ENCODE peak calls at places on chromosome 5, in five cellular contexts. C is GM20000, B is T-helper 9 cell, E is IMR-90, V is psoas muscle. J is an unnamed sample.
A peak's percentile ranks its signal among the peaks of the same experiment; 100 is the strongest.

GRCh38 chr5:4570047-4571015 is 569.8 kb upstream of the ADAMTS16 start:
- DNase-seq in C (no peak), B (no peak), E (no peak), V (no peak), J (no peak)

GRCh38 chr5:152978141-152978835 is 512.2 kb upstream of the GRIA1 start:
- DNase-seq in C (no peak), B (no peak), E (no peak), V (no peak), J (no peak)

GRCh38 chr5:114898602-114899001 is 271.1 kb downstream of the TRIM36 start:
- DNase-seq in C (no peak), B (no peak), E (no peak), V (no peak), J (no peak)

GRCh38 chr5:160169326-160169725 is 50.1 kb upstream of the PWWP2A start:
- DNase-seq in C (no peak), B (no peak), E (peak; percentile 97), V (no peak), J (no peak)

GRCh38 chr5:123035320-123035949 is 1.1 kb downstream of the PPIC start:
- DNase-seq in C (peak; percentile 42), B (no peak), E (peak; percentile 27), V (peak; percentile 64), J (peak; percentile 3)

GRCh38 chr5:4994994-4995393 is 145.1 kb upstream of the ADAMTS16 start:
- DNase-seq in C (no peak), B (no peak), E (peak; percentile 1), V (no peak), J (no peak)

GRCh38 chr5:74418709-74419108 is 221.8 kb downstream of the ENC1 start:
- DNase-seq in C (no peak), B (no peak), E (no peak), V (no peak), J (no peak)

GRCh38 chr5:159552751-159553150 is 222.5 kb upstream of the IL12B start:
- DNase-seq in C (no peak), B (no peak), E (peak; percentile 45), V (no peak), J (no peak)

GRCh38 chr5:108339220-108339619 is 42.7 kb downstream of the FBXL17 start:
- DNase-seq in C (no peak), B (no peak), E (no peak), V (no peak), J (no peak)

GRCh38 chr5:74539986-74540385 is 100.5 kb downstream of the ENC1 start:
- DNase-seq in C (no peak), B (no peak), E (peak; percentile 41), V (no peak), J (no peak)

GRCh38 chr5:178525906-178526732 is 64.1 kb downstream of the COL23A1 start:
- DNase-seq in C (no peak), B (no peak), E (no peak), V (no peak), J (no peak)

GRCh38 chr5:84378961-84379360 is 5.7 kb downstream of the EDIL3 start:
- DNase-seq in C (no peak), B (no peak), E (peak; percentile 74), V (no peak), J (no peak)

GRCh38 chr5:95924720-95925119 is 36.9 kb downstream of the ELL2 start:
- DNase-seq in C (no peak), B (no peak), E (peak; percentile 60), V (no peak), J (peak; percentile 37)

GRCh38 chr5:143085319-143085917 is 315.2 kb downstream of the ARHGAP26 start:
- DNase-seq in C (no peak), B (no peak), E (no peak), V (no peak), J (peak; percentile 5)

GRCh38 chr5:121976979-121977378 is 15.2 kb downstream of the SRFBP1 start:
- DNase-seq in C (no peak), B (no peak), E (peak; percentile 64), V (no peak), J (no peak)

GRCh38 chr5:10567781-10568321 is 4.0 kb downstream of the ANKRD33B start:
- DNase-seq in C (no peak), B (no peak), E (peak; percentile 75), V (no peak), J (no peak)

GRCh38 chr5:55994502-55994997 is at the start of gene IL6ST:
- DNase-seq in C (no peak), B (peak; percentile 34), E (peak; percentile 93), V (no peak), J (no peak)

GRCh38 chr5:5700549-5700948 is 278.1 kb downstream of the ICE1 start:
- DNase-seq in C (no peak), B (no peak), E (no peak), V (no peak), J (no peak)

GRCh38 chr5:45507174-45507573 is 189.0 kb downstream of the HCN1 start:
- DNase-seq in C (no peak), B (no peak), E (no peak), V (no peak), J (no peak)

GRCh38 chr5:72633649-72634048 is 126.4 kb upstream of the ZNF366 start:
- DNase-seq in C (no peak), B (no peak), E (peak; percentile 82), V (no peak), J (no peak)

GRCh38 chr5:7877851-7878250 is 8.9 kb downstream of the MTRR start:
- DNase-seq in C (no peak), B (no peak), E (peak; percentile 43), V (no peak), J (no peak)

GRCh38 chr5:14038341-14038959 is 94.0 kb upstream of the DNAH5 start:
- DNase-seq in C (no peak), B (no peak), E (peak; percentile 97), V (no peak), J (no peak)

GRCh38 chr5:12385095-12385494 is 480.8 kb upstream of the CTNND2 start:
- DNase-seq in C (no peak), B (no peak), E (no peak), V (no peak), J (no peak)

GRCh38 chr5:68565427-68565826 is 349.9 kb downstream of the PIK3R1 start:
- DNase-seq in C (peak; percentile 10), B (no peak), E (no peak), V (no peak), J (peak; percentile 27)

GRCh38 chr5:166165600-166165999 is 2125.8 kb upstream of the WWC1 start:
- DNase-seq in C (no peak), B (no peak), E (no peak), V (no peak), J (no peak)

GRCh38 chr5:58460727-58461286 is 921 bp upstream of the PLK2 start:
- DNase-seq in C (peak; percentile 86), B (peak; percentile 89), E (peak; percentile 80), V (peak; percentile 95), J (peak; percentile 63)

GRCh38 chr5:172722309-172722815 is 48.6 kb downstream of the DUSP1 start:
- DNase-seq in C (no peak), B (peak; percentile 27), E (no peak), V (peak; percentile 9), J (no peak)

GRCh38 chr5:57456056-57456455 is 26.6 kb downstream of the ACTBL2 start:
- DNase-seq in C (no peak), B (no peak), E (no peak), V (no peak), J (no peak)

GRCh38 chr5:108607421-108607820 is 140.3 kb upstream of the FER start:
- DNase-seq in C (no peak), B (no peak), E (no peak), V (no peak), J (no peak)

GRCh38 chr5:69467442-69468225 is 25.0 kb upstream of the OCLN start:
- DNase-seq in C (peak; percentile 77), B (no peak), E (peak; percentile 10), V (no peak), J (no peak)

GRCh38 chr5:57037355-57037754 is 85.4 kb upstream of the MIER3 start:
- DNase-seq in C (no peak), B (no peak), E (no peak), V (no peak), J (no peak)

GRCh38 chr5:6886866-6887265 is 173.6 kb downstream of the TENT4A start:
- DNase-seq in C (no peak), B (no peak), E (no peak), V (no peak), J (no peak)

GRCh38 chr5:156800982-156801381 is 49.1 kb upstream of the PPP1R2B start:
- DNase-seq in C (no peak), B (no peak), E (no peak), V (no peak), J (no peak)

GRCh38 chr5:107563957-107564544 is 106.7 kb downstream of the EFNA5 start:
- DNase-seq in C (no peak), B (no peak), E (no peak), V (no peak), J (no peak)

GRCh38 chr5:119383008-119383407 is 27.2 kb downstream of the TNFAIP8 start:
- DNase-seq in C (no peak), B (no peak), E (no peak), V (no peak), J (no peak)

GRCh38 chr5:154101184-154101583 is 62.4 kb downstream of the MFAP3 start:
- DNase-seq in C (no peak), B (no peak), E (no peak), V (no peak), J (no peak)

GRCh38 chr5:10172242-10172641 is 77.4 kb downstream of the ATPSCKMT start:
- DNase-seq in C (no peak), B (no peak), E (no peak), V (no peak), J (no peak)

GRCh38 chr5:141475625-141476131 is at the start of gene PCDHGC3:
- DNase-seq in C (peak; percentile 86), B (no peak), E (peak; percentile 95), V (peak; percentile 96), J (peak; percentile 65)

GRCh38 chr5:146788918-146789317 is 89.6 kb downstream of the PPP2R2B start:
- DNase-seq in C (no peak), B (no peak), E (no peak), V (no peak), J (no peak)